ENCODE peak calls at places on chromosomes 11 and 22, in six cellular contexts. V is naive thymus-derived CD8-positive, alpha-beta T cell; X is epithelial cell of esophagus; N is Karpas-422; J is NCI-H1092; F is lung. I is an unnamed sample.

GRCh38 chr11:95599959-95600586 is 189.5 kb downstream of the FAM76B start:
- DNase-seq in X (no peak), N (no peak), V (no peak), J (peak), F (no peak), I (no peak)

GRCh38 chr11:11280826-11281225 is 72.2 kb downstream of the CSNK2A3 start:
- DNase-seq in F (no peak), J (no peak), V (no peak), N (no peak), X (no peak), I (no peak)

GRCh38 chr11:1299621-1300020 is 9.8 kb downstream of the TOLLIP start:
- DNase-seq in V (no peak), X (no peak), F (peak), J (no peak), N (no peak), I (no peak)

GRCh38 chr11:35334385-35335090 is 84.8 kb downstream of the SLC1A2 start:
- DNase-seq in J (no peak), N (no peak), V (no peak), F (no peak), X (peak), I (no peak)

GRCh38 chr22:40409613-40410113 is 39.3 kb downstream of the SGSM3 start:
- DNase-seq in X (no peak), J (no peak), F (no peak), N (no peak), V (no peak), I (no peak)

GRCh38 chr11:133082851-133083488 is 449.3 kb downstream of the OPCML start:
- DNase-seq in J (peak), N (peak), V (peak), X (peak), F (peak), I (no peak)

GRCh38 chr11:35932641-35933571 is 11.0 kb upstream of the LDLRAD3 start:
- DNase-seq in F (no peak), V (no peak), J (no peak), N (no peak), X (peak), I (no peak)

GRCh38 chr22:49448546-49448945 is 379.1 kb downstream of the BRD1 start:
- DNase-seq in V (no peak), F (no peak), J (no peak), X (no peak), N (no peak), I (no peak)